ENCODE peak calls at places on chromosomes 12 and 14, in four cellular contexts. N, R, C and D are unnamed samples. For H3K36me3, the result is how much of the 10 kb centered on the place peaks cover.

GRCh38 chr12:108565976-108566375 is 3.6 kb downstream of the ISCU start:
- DNase-seq in N (peak), R (peak), C (peak), D (peak)

GRCh38 chr14:71354801-71355200 is 447.5 kb downstream of the PCNX1 start:
- DNase-seq in N (no peak), R (no peak), C (no peak), D (no peak)

GRCh38 chr12:132247718-132248438 is 81.5 kb downstream of the GALNT9 start:
- DNase-seq in N (no peak), R (no peak), C (no peak), D (no peak)

GRCh38 chr12:25682421-25682820 is 129.3 kb upstream of the LMNTD1 start:
- DNase-seq in N (no peak), R (no peak), C (no peak), D (no peak)

GRCh38 chr12:67811437-67812361 is 163.2 kb downstream of the DYRK2 start:
- DNase-seq in N (peak), R (no peak), C (no peak), D (no peak)

GRCh38 chr12:131827961-131828534 is at the start of gene MMP17:
- DNase-seq in N (no peak), R (peak), C (peak), D (no peak)

GRCh38 chr12:4141344-4142270 is 132.0 kb upstream of the CCND2 start:
- DNase-seq in N (no peak), R (no peak), C (peak), D (no peak)

GRCh38 chr14:95871531-95871930 is 5.1 kb upstream of the TUNAR start:
- DNase-seq in N (no peak), R (no peak), C (no peak), D (no peak)

GRCh38 chr14:50039734-50040400 is 76.5 kb downstream of the VCPKMT start:
- DNase-seq in N (peak), R (peak), C (no peak), D (no peak)

GRCh38 chr14:100567009-100567876 is 20.0 kb downstream of the BEGAIN start:
- DNase-seq in N (no peak), R (no peak), C (no peak), D (no peak)

GRCh38 chr12:111184161-111184560 is 184.7 kb downstream of the PHETA1 start:
- DNase-seq in N (no peak), R (no peak), C (no peak), D (no peak)

GRCh38 chr12:111767362-111768158 is 827 bp downstream of the ALDH2 start:
- DNase-seq in N (no peak), R (no peak), C (no peak), D (no peak)

GRCh38 chr14:89600950-89601826 is 184.2 kb upstream of the FOXN3 start:
- DNase-seq in N (no peak), R (no peak), C (no peak), D (no peak)

GRCh38 chr12:9634177-9634803 is 26.6 kb upstream of the KLRB1 start:
- DNase-seq in N (peak), R (no peak), C (peak), D (no peak)

GRCh38 chr12:108629824-108630476 is 3.7 kb downstream of the SELPLG start:
- DNase-seq in N (peak), R (no peak), C (peak), D (peak)

GRCh38 chr12:2118481-2119255 is 65.9 kb downstream of the CACNA1C start:
- DNase-seq in N (no peak), R (no peak), C (no peak), D (no peak)

GRCh38 chr12:82910246-82910893 is 223.7 kb downstream of the TMTC2 start:
- DNase-seq in N (no peak), R (no peak), C (peak), D (no peak)

GRCh38 chr12:31612819-31613218 is 21.9 kb upstream of the DENND5B start:
- DNase-seq in N (no peak), R (no peak), C (no peak), D (no peak)

GRCh38 chr12:114355389-114356088 is 50.4 kb downstream of the TBX5 start:
- DNase-seq in N (no peak), R (peak), C (peak), D (no peak)

GRCh38 chr12:124032265-124032886 is 59.4 kb downstream of the ZNF664 start:
- DNase-seq in N (peak), R (no peak), C (peak), D (no peak)

GRCh38 chr12:106226884-106227640 is 20.8 kb downstream of the CKAP4 start:
- DNase-seq in N (peak), R (no peak), C (peak), D (peak)

GRCh38 chr14:104657114-104657524 is 32.3 kb upstream of the INF2 start:
- DNase-seq in N (no peak), R (no peak), C (peak), D (no peak)

GRCh38 chr12:96225003-96225855 is 31.1 kb downstream of the ELK3 start:
- DNase-seq in N (no peak), R (no peak), C (no peak), D (no peak)

GRCh38 chr12:38744056-38744455 is 161.3 kb downstream of the CPNE8 start:
- DNase-seq in N (no peak), R (no peak), C (no peak), D (no peak)

DNA sequence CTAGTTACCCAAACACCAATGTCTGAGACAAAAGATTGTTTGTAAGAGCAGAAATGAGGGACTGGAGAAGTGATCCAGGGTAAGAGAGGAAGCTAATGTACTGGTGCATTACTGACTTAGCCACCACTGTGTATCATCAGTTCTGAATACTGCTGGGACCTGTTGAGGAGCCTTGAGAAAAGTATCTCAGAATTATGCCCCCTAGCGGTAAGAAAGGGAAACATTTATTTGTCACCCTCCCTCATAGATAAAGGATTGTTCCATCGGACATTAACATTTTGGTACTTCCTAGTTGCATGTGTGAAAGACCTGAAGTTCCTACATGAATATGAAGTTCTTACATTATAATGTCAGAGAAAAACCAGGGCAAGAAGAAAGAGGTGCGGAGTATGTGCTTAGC is 612.5 kb downstream of the FSCB start:
- DNase-seq in N (no peak), R (no peak), C (peak), D (no peak)
- TF ChIP-seq CTCF in N (peak), R (no peak), C (peak), D (peak)

DNA sequence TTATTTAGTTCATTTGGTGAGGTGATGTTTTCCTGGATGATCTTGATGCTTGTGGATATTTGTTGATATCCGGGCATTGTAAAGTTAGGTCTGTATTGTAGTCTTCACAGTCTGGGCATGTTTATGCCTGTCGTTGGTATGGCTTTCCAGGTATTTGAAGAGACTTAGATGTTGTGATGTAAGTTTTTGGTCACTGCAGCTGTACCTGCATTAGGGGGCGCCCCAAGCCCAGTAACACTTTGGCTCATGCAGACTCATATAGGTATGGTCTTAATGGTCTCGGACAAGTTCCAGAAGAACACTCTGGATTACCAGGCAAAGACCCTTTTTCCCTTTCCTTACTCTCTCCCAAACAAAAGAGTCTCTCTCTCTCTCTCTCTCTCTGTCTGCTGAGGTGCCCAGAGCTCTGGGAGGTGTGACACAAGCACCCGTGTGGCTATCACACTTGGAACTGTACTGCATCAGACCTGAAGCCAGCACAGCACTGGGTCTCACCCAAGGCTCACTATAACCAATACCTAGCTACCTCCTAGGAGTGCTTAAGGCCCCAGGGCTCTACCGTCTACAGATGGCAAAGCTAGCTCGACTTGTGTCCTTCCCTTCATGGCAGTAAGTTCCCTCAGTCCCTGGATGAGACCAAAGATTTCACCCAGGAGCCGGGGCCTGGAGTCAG is 425.8 kb upstream of the ATXN7L3B start:
- DNase-seq in N (peak), R (no peak), C (peak), D (no peak)
- H3K4me3 ChIP-seq in N (no peak), R (no peak), C (no peak), D (no peak)

GRCh38 chr14:67675219-67675582 is 769 bp upstream of the VTI1B start:
- DNase-seq in N (no peak), R (no peak), C (no peak), D (no peak)

GRCh38 chr14:67683821-67684220 is 9.4 kb upstream of the VTI1B start:
- DNase-seq in N (no peak), R (no peak), C (no peak), D (no peak)

GRCh38 chr14:67680941-67681340 is 6.5 kb upstream of the VTI1B start:
- DNase-seq in N (no peak), R (no peak), C (no peak), D (no peak)

GRCh38 chr14:67674480-67675218 is at the start of gene VTI1B:
- DNase-seq in N (peak), R (peak), C (peak), D (peak)

GRCh38 chr14:67680121-67680602 is 5.7 kb upstream of the VTI1B start:
- DNase-seq in N (peak), R (no peak), C (no peak), D (no peak)
- H3K36me3 ChIP-seq in N (under half), R (under half), C (half or more), D (under half)

GRCh38 chr12:68871396-68871795 is 61.6 kb downstream of the CPM start:
- DNase-seq in N (no peak), R (no peak), C (no peak), D (no peak)

GRCh38 chr12:68873316-68873715 is 59.7 kb downstream of the CPM start:
- DNase-seq in N (no peak), R (no peak), C (no peak), D (no peak)

GRCh38 chr12:68870443-68870842 is 62.5 kb downstream of the MDM2 start:
- DNase-seq in N (no peak), R (no peak), C (no peak), D (no peak)

GRCh38 chr12:68870011-68870410 is 62.0 kb downstream of the MDM2 start:
- DNase-seq in N (no peak), R (no peak), C (no peak), D (no peak)

GRCh38 chr12:68871899-68872298 is 61.1 kb downstream of the CPM start:
- DNase-seq in N (peak), R (no peak), C (peak), D (no peak)
- TF ChIP-seq CTCF in N (peak), R (no peak), C (peak), D (no peak)

GRCh38 chr12:101671839-101672238 is 25.6 kb upstream of the CHPT1 start:
- DNase-seq in N (no peak), R (no peak), C (no peak), D (no peak)

GRCh38 chr12:101675555-101675954 is 21.9 kb upstream of the CHPT1 start:
- DNase-seq in N (no peak), R (no peak), C (no peak), D (no peak)

GRCh38 chr12:101670007-101670671 is 27.3 kb upstream of the CHPT1 start:
- DNase-seq in N (peak), R (no peak), C (peak), D (peak)

GRCh38 chr12:101667591-101667990 is 29.8 kb upstream of the CHPT1 start:
- DNase-seq in N (no peak), R (no peak), C (no peak), D (no peak)

DNA sequence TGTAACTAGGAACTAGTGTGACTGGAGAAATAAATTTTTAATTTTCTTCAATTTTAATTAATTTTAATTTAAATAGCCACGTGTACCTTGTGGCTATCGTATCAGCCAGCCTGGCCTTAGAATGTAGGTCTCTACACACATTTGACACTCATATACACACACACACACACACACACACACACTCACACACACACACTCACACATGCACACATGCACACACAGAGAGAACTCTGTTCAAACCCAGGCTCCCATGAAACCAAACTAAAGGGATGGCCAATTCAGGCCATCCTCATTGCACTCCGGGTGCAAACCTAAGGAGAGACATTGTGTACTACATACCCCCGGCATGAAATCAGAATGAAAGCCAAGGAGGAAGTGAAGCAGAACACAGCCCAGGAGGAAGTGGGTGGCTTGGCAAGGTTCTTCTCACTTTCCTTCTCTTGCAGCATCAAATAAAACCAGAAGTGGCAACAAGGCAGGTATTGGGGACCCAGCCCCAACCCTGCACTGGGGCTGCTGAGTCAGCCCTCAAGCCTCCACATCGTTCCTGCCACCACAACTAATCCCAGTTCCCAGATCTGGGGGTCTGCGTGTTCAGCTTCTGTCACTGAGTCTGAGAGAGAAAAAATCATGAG is 26.2 kb upstream of the CHPT1 start:
- DNase-seq in N (no peak), R (peak), C (no peak), D (no peak)
- H3K4me3 ChIP-seq in N (no peak), R (no peak), C (no peak), D (no peak)

GRCh38 chr12:121010860-121011259 is 5.4 kb downstream of the C12orf43 start:
- DNase-seq in N (no peak), R (no peak), C (no peak), D (no peak)
- H3K36me3 ChIP-seq in N (under half), R (half or more), C (half or more), D (under half)

DNA sequence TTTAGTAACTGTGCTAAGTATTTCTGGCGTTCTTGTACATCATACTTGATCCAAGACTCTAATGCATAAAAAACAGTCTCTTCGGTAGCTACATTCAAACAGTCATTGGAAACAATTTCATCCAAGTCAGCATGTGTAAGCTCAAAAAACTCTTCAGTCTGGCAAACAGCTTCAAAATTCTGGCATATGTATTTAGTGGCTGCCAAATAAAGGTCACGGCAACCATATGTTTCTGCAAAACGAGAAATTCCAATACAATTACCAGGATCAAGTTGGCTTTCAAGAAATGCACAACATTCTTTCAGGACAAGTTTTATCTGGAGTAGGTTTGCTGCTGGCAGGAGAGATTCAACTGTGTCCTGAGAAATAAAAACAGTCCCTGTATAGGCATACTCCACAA is 16.5 kb downstream of the KLHL28 start:
- DNase-seq in N (peak), R (no peak), C (no peak), D (no peak)
- TF ChIP-seq CTCF in N (no peak), R (no peak), C (no peak), D (no peak)